ENCODE peak calls at places on chromosomes 3 and 15, in eight cellular contexts. C, B, P, Y, Z, V, N and T are unnamed samples.

GRCh38 chr15:90553248-90553745 is 23.6 kb downstream of the CRTC3 start:
- DNase-seq in C (no peak), B (no peak), P (no peak), Y (no peak), Z (no peak), V (no peak), N (no peak), T (no peak)

GRCh38 chr3:102741105-102741504 is 306.3 kb downstream of the ZPLD1 start:
- DNase-seq in C (no peak), B (no peak), P (peak), Y (peak), Z (no peak), V (peak), N (peak), T (no peak)

GRCh38 chr3:130843441-130843840 is 50.4 kb upstream of the ATP2C1 start:
- DNase-seq in C (no peak), B (no peak), P (no peak), Y (no peak), Z (no peak), V (no peak), N (no peak), T (peak)

GRCh38 chr3:102225407-102226132 is 209.2 kb upstream of the ZPLD1 start:
- DNase-seq in C (no peak), B (no peak), P (peak), Y (peak), Z (no peak), V (no peak), N (peak), T (no peak)

GRCh38 chr3:128418900-128419299 is 47.8 kb downstream of the DNAJB8 start:
- DNase-seq in C (no peak), B (no peak), P (no peak), Y (no peak), Z (no peak), V (no peak), N (no peak), T (no peak)

GRCh38 chr3:87167634-87168456 is 59.3 kb upstream of the CHMP2B start:
- DNase-seq in C (no peak), B (no peak), P (no peak), Y (peak), Z (no peak), V (no peak), N (peak), T (peak)

GRCh38 chr3:100656945-100657344 is 47.5 kb downstream of the ADGRG7 start:
- DNase-seq in C (no peak), B (no peak), P (no peak), Y (no peak), Z (no peak), V (no peak), N (no peak), T (no peak)

GRCh38 chr3:185986201-185986600 is 48.4 kb upstream of the TRA2B start:
- DNase-seq in C (no peak), B (no peak), P (no peak), Y (no peak), Z (no peak), V (no peak), N (no peak), T (no peak)

GRCh38 chr3:192435241-192435640 is 292.1 kb downstream of the FGF12 start:
- DNase-seq in C (no peak), B (no peak), P (no peak), Y (no peak), Z (no peak), V (no peak), N (no peak), T (no peak)

GRCh38 chr15:99962006-99962561 is 228.8 kb upstream of the LYSMD4 start:
- DNase-seq in C (no peak), B (no peak), P (no peak), Y (no peak), Z (no peak), V (no peak), N (no peak), T (no peak)

GRCh38 chr3:100009285-100010086 is 104.8 kb downstream of the FILIP1L start:
- DNase-seq in C (no peak), B (no peak), P (no peak), Y (no peak), Z (no peak), V (no peak), N (peak), T (no peak)

GRCh38 chr3:121574449-121574848 is 6.7 kb downstream of the ARGFX start:
- DNase-seq in C (no peak), B (no peak), P (no peak), Y (no peak), Z (no peak), V (peak), N (peak), T (no peak)

GRCh38 chr3:126461450-126462070 is 14.1 kb downstream of the ZXDC start:
- DNase-seq in C (no peak), B (no peak), P (no peak), Y (no peak), Z (peak), V (peak), N (no peak), T (no peak)

GRCh38 chr3:45537960-45538640 is 56.5 kb upstream of the LIMD1 start:
- DNase-seq in C (no peak), B (peak), P (no peak), Y (no peak), Z (no peak), V (no peak), N (no peak), T (no peak)

GRCh38 chr3:13866406-13866965 is 13.4 kb downstream of the WNT7A start:
- DNase-seq in C (no peak), B (no peak), P (peak), Y (no peak), Z (no peak), V (no peak), N (no peak), T (no peak)